ENCODE peak calls at places on chromosomes 4 and X, in five cellular contexts. X, I, E, C and M are unnamed samples.

GRCh38 chr4:25439913-25440477 is 62.9 kb downstream of the ANAPC4 start:
- DNase-seq in X (peak; percentile 68), I (peak; percentile 67), E (peak; percentile 73), C (peak; percentile 63), M (peak; percentile 82)

GRCh38 chr4:88592600-88593448 is 544 bp downstream of the HERC3 start:
- DNase-seq in X (peak; percentile 68), I (peak; percentile 68), E (peak; percentile 80), C (peak; percentile 54), M (peak; percentile 67)

GRCh38 chrX:7941390-7942042 is 14.3 kb upstream of the PNPLA4 start:
- DNase-seq in X (peak; percentile 7), I (peak; percentile 27), E (no peak), C (no peak), M (peak; percentile 31)

GRCh38 chr4:87354168-87355102 is 31.8 kb upstream of the HSD17B13 start:
- DNase-seq in X (peak; percentile 42), I (no peak), E (peak; percentile 53), C (no peak), M (no peak)

GRCh38 chr4:71206763-71207162 is 132.1 kb upstream of the SLC4A4 start:
- DNase-seq in X (peak; percentile 93), I (no peak), E (no peak), C (no peak), M (no peak)

GRCh38 chr4:20062054-20062453 is 189.7 kb upstream of the SLIT2 start:
- DNase-seq in X (peak; percentile 51), I (no peak), E (peak; percentile 86), C (no peak), M (no peak)

GRCh38 chr4:53003959-53004358 is 141.8 kb downstream of the RASL11B start:
- DNase-seq in X (peak; percentile 37), I (no peak), E (peak; percentile 42), C (no peak), M (no peak)

GRCh38 chr4:118765399-118765798 is 70.5 kb downstream of the SEC24D start:
- DNase-seq in X (peak; percentile 99), I (no peak), E (peak; percentile 89), C (no peak), M (no peak)

GRCh38 chr4:7649741-7650531 is 215.2 kb upstream of the PSAPL1 start:
- DNase-seq in X (peak; percentile 95), I (no peak), E (peak; percentile 97), C (no peak), M (no peak)

GRCh38 chr4:38013461-38014366 is 53.5 kb downstream of the PTTG2 start:
- DNase-seq in X (peak; percentile 55), I (no peak), E (no peak), C (no peak), M (no peak)

GRCh38 chrX:38754102-38754790 is 47.0 kb upstream of the MID1IP1 start:
- DNase-seq in X (peak; percentile 58), I (peak; percentile 32), E (peak; percentile 54), C (peak; percentile 26), M (peak; percentile 60)

GRCh38 chr4:24130637-24131036 is 240.8 kb upstream of the PPARGC1A start:
- DNase-seq in X (no peak), I (no peak), E (no peak), C (no peak), M (no peak)

GRCh38 chr4:98939446-98939845 is 10.5 kb upstream of the EIF4E start:
- DNase-seq in X (no peak), I (no peak), E (no peak), C (no peak), M (no peak)

GRCh38 chrX:37846934-37847732 is at the start of gene DYNLT3:
- DNase-seq in X (peak; percentile 52), I (peak; percentile 87), E (peak; percentile 77), C (peak; percentile 31), M (peak; percentile 87)

GRCh38 chr4:1047106-1047975 is 35.9 kb downstream of the FGFRL1 start:
- DNase-seq in X (no peak), I (peak; percentile 41), E (no peak), C (no peak), M (no peak)

GRCh38 chr4:150209140-150209829 is 131.0 kb downstream of the DCLK2 start:
- DNase-seq in X (peak; percentile 71), I (peak; percentile 59), E (peak; percentile 69), C (peak; percentile 14), M (peak; percentile 73)

GRCh38 chr4:72665376-72665978 is 96.5 kb upstream of the ADAMTS3 start:
- DNase-seq in X (no peak), I (no peak), E (no peak), C (no peak), M (peak; percentile 33)

GRCh38 chrX:20414066-20414465 is 147.4 kb upstream of the RPS6KA3 start:
- DNase-seq in X (no peak), I (no peak), E (no peak), C (no peak), M (no peak)

GRCh38 chr4:128311659-128312392 is 24.2 kb upstream of the PGRMC2 start:
- DNase-seq in X (no peak), I (no peak), E (no peak), C (no peak), M (no peak)

GRCh38 chrX:4239650-4240540 is 526.4 kb upstream of the PRKX start:
- DNase-seq in X (no peak), I (no peak), E (no peak), C (no peak), M (no peak)

GRCh38 chr4:6287017-6287788 is 17.6 kb downstream of the WFS1 start:
- DNase-seq in X (no peak), I (no peak), E (no peak), C (no peak), M (no peak)

GRCh38 chrX:35351212-35351611 is 408.6 kb downstream of the FAM47B start:
- DNase-seq in X (no peak), I (no peak), E (peak; percentile 0), C (no peak), M (no peak)

GRCh38 chr4:42302348-42302747 is 94.9 kb upstream of the SHISA3 start:
- DNase-seq in X (peak; percentile 9), I (peak; percentile 75), E (peak; percentile 32), C (peak; percentile 15), M (peak; percentile 92)

GRCh38 chrX:145213504-145213903 is 33.8 kb upstream of the SPANXN1 start:
- DNase-seq in X (no peak), I (no peak), E (no peak), C (no peak), M (peak; percentile 18)

DNA sequence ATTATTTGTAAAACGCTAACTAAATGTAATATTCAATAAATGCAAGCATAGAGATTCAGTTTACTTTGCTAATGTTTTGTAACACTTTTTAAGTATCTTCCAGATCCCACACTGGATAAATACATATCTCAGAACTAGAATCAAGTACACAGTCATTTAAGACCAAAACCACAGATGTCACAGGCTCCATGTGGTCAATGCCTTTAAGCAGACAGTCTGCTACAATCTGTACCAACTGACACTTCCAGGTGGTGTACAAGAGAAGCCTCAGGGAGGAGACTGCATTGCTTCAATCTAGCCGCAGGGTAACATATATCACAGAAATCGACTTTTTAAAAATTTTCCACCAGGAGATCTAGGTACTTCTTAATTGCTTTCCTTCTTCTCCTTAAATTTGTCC is 229.6 kb upstream of the DIAPH2 start:
- DNase-seq in X (no peak), I (no peak), E (no peak), C (no peak), M (no peak)
- H3K18ac ChIP-seq in X (no peak overlapping the region), I (no peak overlapping the region), E (no peak overlapping the region), C (no peak overlapping the region), M (no peak overlapping the region)

GRCh38 chr4:83043801-83044407 is 8.9 kb downstream of the COPS4 start:
- DNase-seq in X (peak; percentile 44), I (no peak), E (peak; percentile 42), C (no peak), M (no peak)
- H3K18ac ChIP-seq in X (no peak overlapping the region), I (no peak overlapping the region), E (no peak overlapping the region), C (no peak overlapping the region), M (no peak overlapping the region)

GRCh38 chr4:182825786-182826185 is 91.4 kb downstream of the DCTD start:
- DNase-seq in X (no peak), I (no peak), E (no peak), C (no peak), M (no peak)
- H3K18ac ChIP-seq in X (no peak overlapping the region), I (no peak overlapping the region), E (no peak overlapping the region), C (peak overlapping the region; percentile 20), M (no peak overlapping the region)

GRCh38 chr4:145618912-145619638 is at the start of gene MMAA:
- DNase-seq in X (peak; percentile 91), I (peak; percentile 92), E (peak; percentile 92), C (peak; percentile 79), M (peak; percentile 94)
- H3K18ac ChIP-seq in X (peak within 1 kb of the TSS; percentile 82), I (peak within 1 kb of the TSS; percentile 65), E (peak within 1 kb of the TSS; percentile 88), C (peak within 1 kb of the TSS; percentile 98), M (peak within 1 kb of the TSS; percentile 82)